ENCODE peak calls at places on chromosomes 1 and 21, in five cellular contexts. I is K562, L is A549, X is IMR-90, M is GM12878. C is an unnamed sample.

GRCh38 chr1:11067716-11068495 is 8.1 kb upstream of the SRM start:
- DNase-seq in L (no peak), M (no peak), I (no peak), X (no peak), C (no peak)

GRCh38 chr21:41361786-41362604 is at the start of gene MX2:
- DNase-seq in I (no peak), X (peak), L (no peak), M (peak), C (no peak)

GRCh38 chr1:205350626-205351235 is 6.0 kb downstream of the KLHDC8A start:
- DNase-seq in L (no peak), M (no peak), I (no peak), X (no peak), C (no peak)

GRCh38 chr1:178958491-178958890 is 67.2 kb upstream of the FAM20B start:
- DNase-seq in X (no peak), L (no peak), I (no peak), M (no peak), C (no peak)

GRCh38 chr1:241841661-241842060 is 6.3 kb upstream of the EXO1 start:
- DNase-seq in X (no peak), L (no peak), I (no peak), M (no peak), C (no peak)

GRCh38 chr1:39195166-39196111 is 9.1 kb upstream of the MACF1 start:
- DNase-seq in X (peak), I (no peak), M (no peak), L (no peak), C (no peak)

GRCh38 chr1:233543338-233544255 is 70.3 kb upstream of the KCNK1 start:
- DNase-seq in X (peak), M (no peak), L (peak), I (peak), C (peak)

GRCh38 chr1:4696161-4696745 is 41.8 kb downstream of the AJAP1 start:
- DNase-seq in M (no peak), I (no peak), L (no peak), X (no peak), C (no peak)

GRCh38 chr1:47707887-47708535 is 270.2 kb downstream of the FOXD2 start:
- DNase-seq in L (no peak), I (no peak), M (no peak), X (no peak), C (no peak)

GRCh38 chr1:28122183-28122582 is 33.8 kb upstream of the EYA3 start:
- DNase-seq in I (no peak), M (no peak), X (peak), L (no peak), C (no peak)

GRCh38 chr1:100188617-100189016 is 10.6 kb upstream of the LRRC39 start:
- DNase-seq in X (peak), M (peak), I (no peak), L (no peak), C (no peak)

GRCh38 chr1:26126321-26127084 is 14.9 kb downstream of the PDIK1L start:
- DNase-seq in I (peak), M (no peak), X (peak), L (no peak), C (no peak)

GRCh38 chr21:33541105-33541711 is 709 bp downstream of the GART start:
- DNase-seq in L (no peak), I (peak), X (peak), M (peak), C (no peak)

GRCh38 chr1:45557422-45557944 is 6.9 kb downstream of the AKR1A1 start:
- DNase-seq in I (no peak), X (no peak), M (no peak), L (no peak), C (no peak)

GRCh38 chr1:44714944-44715571 is 15.9 kb downstream of the RNU5D-1 start:
- DNase-seq in I (peak), X (peak), L (peak), M (peak), C (no peak)

GRCh38 chr1:27021347-27022031 is 8.8 kb upstream of the TENT5B start:
- DNase-seq in L (no peak), I (no peak), X (peak), M (no peak), C (no peak)

GRCh38 chr1:37556712-37557196 is at the start of gene DNALI1:
- DNase-seq in L (no peak), M (no peak), I (peak), X (peak), C (no peak)

GRCh38 chr1:3434406-3435110 is 19.9 kb upstream of the ARHGEF16 start:
- DNase-seq in X (no peak), L (no peak), I (no peak), M (no peak), C (no peak)

GRCh38 chr1:223039990-223040389 is 103.1 kb downstream of the TLR5 start:
- DNase-seq in M (no peak), I (no peak), X (no peak), L (no peak), C (no peak)

GRCh38 chr1:60895167-60896124 is 186.9 kb upstream of the NFIA start:
- DNase-seq in M (no peak), L (no peak), X (no peak), I (peak), C (no peak)

GRCh38 chr1:33301273-33301984 is 19.5 kb downstream of the A3GALT2 start:
- DNase-seq in X (peak), M (no peak), L (no peak), I (no peak), C (no peak)

GRCh38 chr1:17755120-17755519 is at the start of gene ACTL8:
- DNase-seq in I (peak), L (no peak), X (no peak), M (no peak), C (no peak)

GRCh38 chr1:85550784-85551516 is 29.6 kb upstream of the CCN1 start:
- DNase-seq in I (no peak), M (no peak), X (peak), L (no peak), C (no peak)

GRCh38 chr1:223210786-223211115 is 67.7 kb upstream of the TLR5 start:
- DNase-seq in X (no peak), I (peak), L (no peak), M (no peak), C (no peak)

GRCh38 chr1:184311580-184311979 is 75.2 kb upstream of the C1orf21 start:
- DNase-seq in L (no peak), I (no peak), X (no peak), M (no peak), C (no peak)

GRCh38 chr1:180116964-180117763 is 37.5 kb upstream of the QSOX1 start:
- DNase-seq in M (no peak), X (peak), L (no peak), I (peak), C (peak)

DNA sequence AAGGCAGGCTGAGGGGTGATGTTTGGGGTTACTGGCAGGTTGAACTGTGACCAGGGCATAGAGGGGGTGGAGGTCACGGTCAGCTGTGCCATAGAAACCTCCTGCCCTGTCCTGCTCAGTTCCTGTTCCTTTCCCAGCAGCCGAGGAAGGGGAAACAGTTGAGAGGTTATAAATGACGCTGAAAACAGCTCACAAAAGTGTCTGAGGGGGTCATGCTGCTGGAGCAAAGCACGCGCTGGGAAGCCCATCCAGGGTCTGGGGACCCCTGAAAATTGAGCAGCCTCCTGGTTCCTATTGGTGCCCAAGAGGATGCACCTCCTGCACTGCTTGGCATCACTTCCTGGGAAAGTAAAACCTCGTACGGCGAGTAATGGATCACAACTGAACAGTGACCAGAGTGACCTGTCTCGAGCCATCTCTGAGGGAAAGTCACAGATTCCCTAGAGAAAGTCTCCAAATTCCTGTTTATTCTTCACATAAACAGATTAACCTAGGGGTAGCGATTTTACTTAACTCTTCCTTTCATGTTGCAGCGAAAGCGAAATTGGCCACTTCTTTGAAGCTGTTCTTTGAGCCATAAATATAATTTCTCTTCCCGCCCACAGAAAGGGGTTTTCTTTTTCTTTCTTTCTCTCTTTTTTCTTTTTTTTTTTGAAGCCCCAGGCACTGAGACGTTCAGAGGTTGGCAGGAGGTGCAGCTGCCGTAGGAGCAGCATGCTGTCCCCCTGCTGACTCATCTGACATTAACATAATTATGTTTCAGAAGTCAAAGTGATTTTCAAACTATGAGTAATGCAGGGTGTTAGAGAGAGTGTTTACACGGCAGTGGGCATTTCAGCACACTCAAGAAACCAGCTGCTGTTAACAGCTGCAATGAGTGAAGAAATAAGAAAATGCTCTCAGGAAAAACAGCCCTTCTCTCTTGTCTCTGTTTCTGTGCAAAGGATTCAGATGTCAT is 41.8 kb upstream of the ATF3 start:
- DNase-seq in L (peak), X (peak), M (peak), I (peak), C (peak)
- TF ChIP-seq CEBPB in L (no peak), X (peak), M (no peak), I (no peak), C (peak)

GRCh38 chr1:235289859-235290739 is 37.9 kb downstream of the ARID4B start:
- DNase-seq in I (no peak), L (no peak), M (no peak), X (no peak), C (no peak)
- TF ChIP-seq CEBPB in I (no peak), L (no peak), M (no peak), X (no peak), C (no peak)

DNA sequence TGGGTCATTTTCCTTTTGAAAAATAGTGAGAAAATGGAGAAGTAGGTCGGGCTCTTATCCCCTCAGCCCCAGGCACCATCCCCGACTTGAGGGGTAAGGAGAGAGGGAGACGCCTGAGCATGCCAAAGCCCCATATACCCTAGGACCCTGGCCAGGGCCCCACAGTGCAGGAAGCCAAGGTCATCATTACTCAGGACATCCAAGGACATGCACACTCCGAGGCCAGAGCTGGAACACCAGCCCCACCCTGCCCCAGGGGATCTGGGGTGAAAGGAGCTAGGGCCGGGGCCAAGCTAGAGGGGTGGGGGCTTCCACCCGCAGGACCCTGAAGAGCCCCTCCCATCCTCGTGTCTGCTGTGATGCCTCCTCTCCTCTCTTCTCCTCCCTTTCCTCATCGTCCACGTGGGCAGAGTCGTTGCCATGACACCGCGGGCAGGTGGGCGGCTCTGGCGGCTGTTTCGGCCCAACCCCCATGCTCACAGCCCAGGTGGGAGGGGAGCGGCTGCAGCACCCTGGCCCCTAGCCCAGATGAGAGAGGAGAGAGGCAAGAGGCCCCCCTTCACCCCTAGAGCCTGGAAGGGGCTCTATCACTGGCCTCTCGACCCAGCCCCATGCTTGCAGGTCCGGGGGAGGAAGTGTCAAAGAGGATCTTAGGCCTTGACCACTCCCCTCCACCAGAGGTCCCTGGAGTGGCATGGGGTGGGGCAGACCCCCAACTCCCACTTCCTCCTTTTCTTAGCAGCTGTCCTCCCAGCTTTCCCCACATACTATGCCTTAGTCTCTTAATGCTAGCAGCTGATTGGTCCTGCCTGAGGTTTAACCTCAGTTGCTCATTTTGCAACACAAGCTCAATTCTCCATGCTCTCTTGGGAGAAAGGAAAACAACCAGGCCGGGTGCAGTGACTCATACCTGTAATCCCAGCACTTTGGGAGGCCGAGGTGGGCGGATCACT is 10.6 kb downstream of the DLGAP3 start:
- DNase-seq in I (peak), L (no peak), X (no peak), M (peak), C (no peak)
- TF ChIP-seq CEBPB in I (no peak), L (no peak), X (no peak), M (no peak), C (no peak)

DNA sequence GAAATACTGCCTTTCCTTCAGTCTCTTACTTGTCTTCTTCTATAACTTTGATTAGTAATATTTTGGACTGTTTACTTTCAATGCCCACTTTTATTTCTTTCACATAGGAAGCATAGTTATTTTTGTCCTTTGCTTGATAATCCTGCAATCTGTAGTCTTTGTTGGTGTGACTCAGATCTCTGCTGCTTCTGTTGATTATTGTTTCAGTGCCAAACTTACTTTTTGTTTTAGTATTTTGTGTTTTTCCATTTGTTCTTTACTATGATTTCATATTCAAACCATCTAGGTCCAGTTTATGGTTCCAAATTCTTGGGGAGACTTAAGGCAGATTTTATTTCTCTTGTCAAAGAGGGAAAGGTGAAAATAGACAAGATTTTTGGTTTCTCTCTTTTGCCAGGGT is 399.9 kb downstream of the HLX start:
- DNase-seq in L (no peak), M (no peak), X (peak), I (no peak), C (no peak)
- TF ChIP-seq CEBPB in L (no peak), M (no peak), X (no peak), I (no peak), C (no peak)

DNA sequence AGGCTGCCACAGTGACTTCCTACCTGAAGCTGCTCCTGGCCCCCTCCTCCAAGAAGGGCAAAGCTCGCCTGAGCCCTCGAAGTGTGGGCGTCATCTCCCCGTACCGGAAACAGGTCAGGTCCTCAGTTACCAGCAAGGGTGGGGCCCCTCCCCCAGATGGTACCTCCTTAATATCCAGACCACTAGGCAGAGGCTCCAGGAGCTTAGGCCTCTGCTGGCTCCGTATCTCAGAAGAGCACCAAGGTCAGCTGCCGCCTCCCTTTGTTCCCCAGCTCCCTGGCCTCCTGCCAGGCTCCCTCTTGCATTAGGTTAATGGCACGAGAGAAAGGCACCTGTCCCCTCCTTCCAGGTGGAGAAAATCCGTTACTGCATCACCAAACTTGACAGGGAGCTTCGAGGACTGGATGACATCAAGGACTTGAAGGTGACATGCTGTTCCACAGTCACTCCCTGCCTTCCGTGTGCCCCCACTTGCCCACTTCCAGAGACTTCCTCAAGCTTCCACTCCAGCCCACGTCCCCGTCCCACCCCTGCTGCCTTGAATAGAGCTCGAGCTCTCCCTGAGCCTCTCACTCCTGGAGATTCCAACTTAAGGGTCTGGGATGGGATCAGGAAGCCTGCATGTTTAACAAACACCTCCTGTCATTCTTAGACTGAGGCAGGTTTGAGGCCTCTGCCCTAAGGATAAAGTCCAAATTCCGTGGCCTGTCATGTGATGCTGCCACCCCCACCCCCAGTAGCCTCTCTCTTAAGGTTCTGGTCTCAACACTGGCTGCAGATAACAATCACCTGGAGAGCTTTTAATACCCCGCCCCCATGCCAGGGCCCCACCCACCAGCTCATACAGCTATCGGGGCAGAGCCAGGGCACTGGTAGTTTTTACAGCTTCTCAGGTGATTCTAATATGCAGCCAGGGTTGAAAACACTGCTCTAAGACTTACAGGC is 8.3 kb downstream of the RHOC start:
- DNase-seq in M (no peak), I (peak), X (no peak), L (no peak), C (no peak)
- TF ChIP-seq CEBPB in M (no peak), I (no peak), X (no peak), L (no peak), C (no peak)

DNA sequence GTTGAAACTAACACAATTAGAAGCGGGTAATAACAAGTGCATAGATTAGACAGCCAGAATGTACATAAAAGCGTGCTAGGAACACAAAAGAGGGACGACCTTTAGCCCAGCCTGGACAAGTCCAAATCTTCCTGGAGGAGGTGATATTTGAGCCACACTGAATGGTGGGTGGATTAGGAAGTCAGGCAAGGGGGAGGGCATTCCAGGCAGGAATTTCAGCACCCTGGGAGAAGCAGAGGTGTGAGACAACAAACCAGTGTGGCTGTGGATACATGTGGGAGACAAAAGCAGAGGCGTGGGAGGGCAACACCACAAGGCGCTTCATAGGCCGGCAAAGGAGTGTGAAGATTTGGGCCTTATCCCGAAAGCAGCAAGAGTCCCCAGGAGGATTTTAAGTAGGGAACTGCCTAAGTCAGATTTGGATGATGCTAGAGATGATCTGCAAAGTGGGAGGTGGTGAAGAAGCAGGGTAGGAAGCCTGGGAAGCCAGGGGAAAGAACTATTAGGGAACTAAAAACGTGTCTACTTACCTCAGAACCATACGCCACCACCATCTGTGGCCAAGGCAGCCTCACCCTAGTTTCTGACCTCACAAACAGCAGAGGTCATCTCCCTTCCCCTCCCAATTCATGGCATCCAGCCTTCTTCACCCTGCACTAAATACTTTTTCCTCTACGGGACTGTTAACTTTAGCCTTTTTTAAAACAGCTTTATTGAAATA is 81.8 kb downstream of the GLUL start:
- DNase-seq in X (no peak), L (no peak), M (no peak), I (no peak), C (no peak)
- TF ChIP-seq CEBPB in X (no peak), L (no peak), M (no peak), I (no peak), C (no peak)

DNA sequence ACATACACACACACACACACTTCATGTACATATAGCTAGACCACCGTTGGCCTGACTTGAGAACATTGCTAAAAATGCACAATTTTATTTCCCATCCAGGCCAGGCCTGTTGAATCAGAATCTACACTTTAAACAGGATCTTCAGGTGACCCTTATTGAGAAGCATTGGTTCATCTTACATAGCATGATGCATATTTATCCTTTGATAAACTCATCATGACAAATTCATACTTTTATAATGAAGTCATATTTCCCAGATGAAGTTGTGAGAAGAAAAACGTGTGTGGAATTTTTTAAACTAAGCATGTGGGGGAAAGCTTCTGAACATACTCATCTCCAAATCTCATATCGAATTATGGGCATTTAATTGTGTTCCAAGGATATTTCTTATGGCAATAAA is 877.7 kb downstream of the MRPL39 start:
- DNase-seq in M (no peak), I (no peak), L (no peak), X (peak), C (no peak)
- TF ChIP-seq CEBPB in M (no peak), I (no peak), L (no peak), X (no peak), C (no peak)

GRCh38 chr1:151325646-151326429 is 1.4 kb downstream of the PI4KB start:
- DNase-seq in M (no peak), X (peak), L (no peak), I (peak), C (no peak)
- TF ChIP-seq CEBPB in M (no peak), X (no peak), L (no peak), I (no peak), C (no peak)